ENCODE peak calls at places on chromosomes 11 and 22, in seven cellular contexts. One of them, this sample, is unnamed.

GRCh38 chr11:66338276-66339162 is 2.3 kb upstream of the RIN1 start:
- DNase-seq in IMR-90: no peak
- DNase-seq in GM23248: no peak
- DNase-seq in H1: no peak
- DNase-seq in fibroblast of lung: no peak
- DNase-seq in neural progenitor cell: no peak
- DNase-seq in neuronal stem cell: no peak
- DNase-seq in this sample: no peak

GRCh38 chr11:109338131-109338530 is 83.9 kb upstream of the C11orf87 start:
- DNase-seq in IMR-90: no peak
- DNase-seq in GM23248: no peak
- DNase-seq in H1: no peak
- DNase-seq in fibroblast of lung: peak
- DNase-seq in neural progenitor cell: no peak
- DNase-seq in neuronal stem cell: no peak
- DNase-seq in this sample: no peak

GRCh38 chr22:38843716-38844660 is at the start of gene NPTXR:
- DNase-seq in IMR-90: peak
- DNase-seq in GM23248: peak
- DNase-seq in H1: peak
- DNase-seq in fibroblast of lung: peak
- DNase-seq in neural progenitor cell: peak
- DNase-seq in neuronal stem cell: peak
- DNase-seq in this sample: peak

GRCh38 chr22:32175751-32176644 is 16.9 kb upstream of the C22orf42 start:
- DNase-seq in IMR-90: no peak
- DNase-seq in GM23248: no peak
- DNase-seq in H1: peak
- DNase-seq in fibroblast of lung: no peak
- DNase-seq in neural progenitor cell: peak
- DNase-seq in neuronal stem cell: peak
- DNase-seq in this sample: no peak

GRCh38 chr11:132064987-132065620 is 694.7 kb downstream of the NTM start:
- DNase-seq in IMR-90: peak
- DNase-seq in GM23248: peak
- DNase-seq in H1: no peak
- DNase-seq in fibroblast of lung: peak
- DNase-seq in neural progenitor cell: no peak
- DNase-seq in neuronal stem cell: no peak
- DNase-seq in this sample: no peak

GRCh38 chr11:119157088-119157487 is 8.2 kb downstream of the ABCG4 start:
- DNase-seq in IMR-90: no peak
- DNase-seq in GM23248: no peak
- DNase-seq in H1: no peak
- DNase-seq in fibroblast of lung: no peak
- DNase-seq in neural progenitor cell: no peak
- DNase-seq in neuronal stem cell: no peak
- DNase-seq in this sample: no peak

GRCh38 chr22:46547883-46548244 is 10.4 kb upstream of the CELSR1 start:
- DNase-seq in IMR-90: peak
- DNase-seq in GM23248: peak
- DNase-seq in H1: no peak
- DNase-seq in fibroblast of lung: peak
- DNase-seq in neural progenitor cell: no peak
- DNase-seq in neuronal stem cell: no peak
- DNase-seq in this sample: no peak

GRCh38 chr11:30967579-30967978 is 381.4 kb upstream of the MPPED2 start:
- DNase-seq in IMR-90: no peak
- DNase-seq in GM23248: no peak
- DNase-seq in H1: no peak
- DNase-seq in fibroblast of lung: no peak
- DNase-seq in neural progenitor cell: no peak
- DNase-seq in neuronal stem cell: no peak
- DNase-seq in this sample: no peak

GRCh38 chr11:117627259-117627658 is 169.8 kb downstream of the DSCAML1 start:
- DNase-seq in IMR-90: no peak
- DNase-seq in GM23248: no peak
- DNase-seq in H1: no peak
- DNase-seq in fibroblast of lung: no peak
- DNase-seq in neural progenitor cell: no peak
- DNase-seq in neuronal stem cell: no peak
- DNase-seq in this sample: no peak

GRCh38 chr11:72522186-72522585 is 87.9 kb upstream of the CLPB start:
- DNase-seq in IMR-90: no peak
- DNase-seq in GM23248: no peak
- DNase-seq in H1: no peak
- DNase-seq in fibroblast of lung: no peak
- DNase-seq in neural progenitor cell: no peak
- DNase-seq in neuronal stem cell: no peak
- DNase-seq in this sample: no peak

GRCh38 chr11:10898763-10899541 is 41.1 kb upstream of the ZBED5 start:
- DNase-seq in IMR-90: no peak
- DNase-seq in GM23248: no peak
- DNase-seq in H1: no peak
- DNase-seq in fibroblast of lung: no peak
- DNase-seq in neural progenitor cell: no peak
- DNase-seq in neuronal stem cell: no peak
- DNase-seq in this sample: no peak

GRCh38 chr11:18264677-18265542 is 1.2 kb upstream of the SAA1 start:
- DNase-seq in IMR-90: no peak
- DNase-seq in GM23248: no peak
- DNase-seq in H1: no peak
- DNase-seq in fibroblast of lung: no peak
- DNase-seq in neural progenitor cell: no peak
- DNase-seq in neuronal stem cell: no peak
- DNase-seq in this sample: no peak

DNA sequence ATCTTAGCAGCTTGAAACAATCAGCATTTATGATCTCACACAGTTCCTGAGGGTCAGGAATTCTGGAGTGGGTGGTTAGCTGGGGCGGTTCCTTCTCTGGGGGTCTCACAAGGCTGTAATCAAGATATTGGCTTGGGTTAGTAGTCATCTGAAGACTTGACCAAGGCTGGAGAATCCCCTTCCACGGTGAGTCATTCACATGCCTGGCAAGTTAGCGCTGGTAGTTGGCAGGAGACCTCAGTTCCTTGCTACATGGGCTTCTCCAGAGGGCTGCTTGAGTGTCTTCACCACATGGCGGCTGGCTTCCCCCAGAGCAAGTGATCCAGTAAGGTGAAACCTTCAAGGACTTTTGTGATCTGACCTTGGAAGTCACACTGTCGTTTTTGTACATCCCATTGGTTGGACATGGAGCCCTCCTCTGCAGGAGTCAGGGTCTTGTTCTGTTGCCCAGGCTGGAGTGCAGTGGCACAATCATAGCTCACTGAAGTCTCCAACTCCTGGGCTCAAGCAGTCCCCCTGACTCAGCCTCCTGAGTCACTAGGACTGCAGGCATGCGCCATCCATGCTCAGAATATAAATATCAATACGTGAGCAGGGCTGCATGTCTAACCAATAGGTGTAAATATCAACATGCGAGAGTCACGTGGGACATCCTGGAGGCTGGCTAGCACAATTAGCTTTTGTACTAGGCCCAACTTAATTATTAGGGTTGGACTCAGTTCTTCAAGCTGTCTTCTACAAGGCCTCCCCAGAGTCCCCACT is 7.2 kb upstream of the NIPSNAP1 start:
- DNase-seq in IMR-90: peak
- DNase-seq in GM23248: peak
- DNase-seq in H1: no peak
- DNase-seq in fibroblast of lung: peak
- DNase-seq in neural progenitor cell: no peak
- DNase-seq in neuronal stem cell: no peak
- DNase-seq in this sample: no peak
- H3K27ac ChIP-seq in IMR-90: no peak
- H3K27ac ChIP-seq in GM23248: peak
- H3K27ac ChIP-seq in H1: no peak
- H3K27ac ChIP-seq in fibroblast of lung: no peak
- H3K27ac ChIP-seq in neural progenitor cell: no peak
- H3K27ac ChIP-seq in neuronal stem cell: no peak
- H3K27ac ChIP-seq in this sample: no peak

DNA sequence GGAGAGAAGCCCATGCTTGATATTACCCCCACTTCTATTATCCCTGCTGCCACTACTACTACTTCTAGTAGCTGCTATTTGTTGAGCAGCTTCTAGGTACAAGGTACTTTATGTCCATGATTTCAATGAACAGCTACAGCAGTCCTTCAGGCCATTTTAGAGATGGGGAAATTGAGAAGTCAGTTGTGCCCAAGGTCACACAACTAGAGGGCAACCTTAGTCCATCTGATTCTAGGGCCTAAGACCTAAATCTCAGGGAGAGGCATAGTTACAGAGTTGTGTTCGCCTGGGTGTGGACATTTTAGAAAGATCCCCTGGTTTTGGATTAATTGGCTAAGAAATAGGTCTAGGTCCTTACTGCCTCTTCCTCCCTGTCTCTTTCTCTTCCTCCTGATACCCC is 52.3 kb downstream of the MICAL2 start:
- DNase-seq in IMR-90: no peak
- DNase-seq in GM23248: no peak
- DNase-seq in H1: no peak
- DNase-seq in fibroblast of lung: no peak
- DNase-seq in neural progenitor cell: no peak
- DNase-seq in neuronal stem cell: no peak
- DNase-seq in this sample: no peak
- H3K4me2 ChIP-seq in IMR-90: no peak
- H3K4me2 ChIP-seq in GM23248: no peak
- H3K4me2 ChIP-seq in H1: no peak
- H3K4me2 ChIP-seq in fibroblast of lung: no peak
- H3K4me2 ChIP-seq in neural progenitor cell: no peak
- H3K4me2 ChIP-seq in neuronal stem cell: no peak
- H3K4me2 ChIP-seq in this sample: no peak

GRCh38 chr11:14417975-14418374 is 59.0 kb upstream of the RRAS2 start:
- DNase-seq in IMR-90: peak
- DNase-seq in GM23248: peak
- DNase-seq in H1: no peak
- DNase-seq in fibroblast of lung: peak
- DNase-seq in neural progenitor cell: no peak
- DNase-seq in neuronal stem cell: no peak
- DNase-seq in this sample: no peak

GRCh38 chr11:14411818-14412217 is 52.8 kb upstream of the RRAS2 start:
- DNase-seq in IMR-90: peak
- DNase-seq in GM23248: peak
- DNase-seq in H1: no peak
- DNase-seq in fibroblast of lung: peak
- DNase-seq in neural progenitor cell: no peak
- DNase-seq in neuronal stem cell: no peak
- DNase-seq in this sample: peak

GRCh38 chr11:14417186-14417585 is 58.2 kb upstream of the RRAS2 start:
- DNase-seq in IMR-90: peak
- DNase-seq in GM23248: peak
- DNase-seq in H1: no peak
- DNase-seq in fibroblast of lung: peak
- DNase-seq in neural progenitor cell: no peak
- DNase-seq in neuronal stem cell: no peak
- DNase-seq in this sample: peak

GRCh38 chr11:14413307-14414072 is 54.5 kb upstream of the RRAS2 start:
- DNase-seq in IMR-90: peak
- DNase-seq in GM23248: peak
- DNase-seq in H1: peak
- DNase-seq in fibroblast of lung: peak
- DNase-seq in neural progenitor cell: peak
- DNase-seq in neuronal stem cell: no peak
- DNase-seq in this sample: peak

DNA sequence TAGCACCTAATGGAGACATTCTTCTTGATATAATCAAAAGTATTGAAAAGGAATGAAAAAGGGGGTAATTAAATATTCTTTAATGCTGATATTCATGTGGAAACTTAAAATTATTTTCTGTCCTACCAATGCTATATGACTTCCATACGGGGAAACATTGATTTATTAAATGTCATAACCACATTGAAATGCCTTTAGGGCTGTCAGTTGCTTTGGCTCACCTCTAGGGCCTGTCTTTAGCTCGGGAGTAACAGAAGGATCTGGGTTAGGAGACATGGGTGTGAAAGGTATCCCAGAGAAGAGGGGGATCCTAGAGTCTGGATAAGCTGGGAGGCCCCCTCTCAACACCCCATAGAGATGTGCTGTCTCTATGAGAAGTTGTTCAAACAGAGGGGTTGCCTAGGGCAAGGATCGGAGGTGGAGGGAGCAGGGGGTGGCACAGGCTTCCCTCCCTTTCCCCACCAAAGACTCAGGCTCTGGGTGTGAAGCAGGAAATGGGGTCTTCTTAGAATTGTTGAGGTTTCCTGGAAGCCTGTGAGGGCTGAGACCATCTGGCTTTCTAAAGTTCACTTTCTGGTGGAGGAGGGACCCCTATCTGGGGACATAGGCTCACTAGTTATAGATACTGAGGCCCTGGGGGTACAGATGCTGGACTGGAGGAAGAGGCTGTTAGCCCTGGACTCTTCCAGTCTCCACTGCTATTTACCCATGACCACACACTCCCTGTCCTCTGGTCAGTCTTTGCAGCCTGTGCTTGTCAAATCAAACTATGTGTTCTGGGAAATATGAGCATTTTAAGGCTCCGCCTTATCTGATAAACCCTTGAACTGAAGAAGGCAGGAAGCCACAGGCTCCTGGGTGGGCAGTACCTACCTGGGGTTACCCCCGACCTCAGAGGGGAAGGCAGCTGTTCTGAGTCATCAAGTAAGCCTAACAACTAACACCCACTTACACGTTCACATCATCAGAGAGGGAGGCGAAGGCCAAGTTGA is 55.8 kb upstream of the RRAS2 start:
- DNase-seq in IMR-90: peak
- DNase-seq in GM23248: peak
- DNase-seq in H1: no peak
- DNase-seq in fibroblast of lung: peak
- DNase-seq in neural progenitor cell: no peak
- DNase-seq in neuronal stem cell: no peak
- DNase-seq in this sample: peak
- H2AFZ ChIP-seq in IMR-90: peak
- H2AFZ ChIP-seq in GM23248: peak
- H2AFZ ChIP-seq in H1: peak
- H2AFZ ChIP-seq in fibroblast of lung: peak
- H2AFZ ChIP-seq in neural progenitor cell: no peak
- H2AFZ ChIP-seq in neuronal stem cell: peak
- H2AFZ ChIP-seq in this sample: peak

DNA sequence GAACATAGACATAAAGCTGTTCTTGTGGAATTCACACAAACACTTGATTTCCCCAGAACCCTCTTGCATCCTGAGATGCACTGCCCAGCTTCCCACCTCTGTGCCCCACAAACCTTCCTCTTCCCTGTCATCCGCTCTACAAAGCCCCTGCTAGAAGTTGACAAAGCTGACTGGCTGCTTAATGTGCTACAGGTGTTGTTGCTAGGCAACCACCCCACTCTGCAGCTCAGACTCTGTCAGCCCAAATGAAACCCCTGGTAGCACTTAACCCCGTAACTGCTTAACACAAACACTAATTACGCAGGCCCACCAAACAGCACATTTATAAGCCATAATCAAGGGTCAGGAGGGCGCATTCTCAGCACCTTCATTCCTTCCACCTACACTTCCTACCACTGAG is 172.0 kb upstream of the CADM1 start:
- DNase-seq in IMR-90: no peak
- DNase-seq in GM23248: no peak
- DNase-seq in H1: no peak
- DNase-seq in fibroblast of lung: peak
- DNase-seq in neural progenitor cell: peak
- DNase-seq in neuronal stem cell: no peak
- DNase-seq in this sample: no peak
- H3K27ac ChIP-seq in IMR-90: peak
- H3K27ac ChIP-seq in GM23248: no peak
- H3K27ac ChIP-seq in H1: no peak
- H3K27ac ChIP-seq in fibroblast of lung: peak
- H3K27ac ChIP-seq in neural progenitor cell: no peak
- H3K27ac ChIP-seq in neuronal stem cell: no peak
- H3K27ac ChIP-seq in this sample: no peak

This sample was measured in DND-41.